ENCODE peak calls at places on chromosome 20, in four cellular contexts. L is HepG2, W is K562, Y is SK-N-SH. D is an unnamed sample.

GRCh38 chr20:6999381-6999780 is 231.9 kb downstream of the BMP2 start:
- DNase-seq in L (no peak), W (no peak), Y (no peak), D (no peak)

GRCh38 chr20:62190639-62191411 is 8.0 kb downstream of the MTG2 start:
- DNase-seq in L (no peak), W (no peak), Y (no peak), D (no peak)

GRCh38 chr20:14882846-14883245 is 545.4 kb upstream of the FLRT3 start:
- DNase-seq in L (no peak), W (no peak), Y (no peak), D (no peak)

GRCh38 chr20:19992996-19993908 is 23.9 kb upstream of the NAA20 start:
- DNase-seq in L (peak), W (no peak), Y (peak), D (peak)

GRCh38 chr20:50266293-50267040 is 75.8 kb downstream of the CEBPB start:
- DNase-seq in L (no peak), W (no peak), Y (no peak), D (no peak)

GRCh38 chr20:3412600-3413392 is 5.3 kb upstream of the DNAAF9 start:
- DNase-seq in L (no peak), W (no peak), Y (no peak), D (no peak)

GRCh38 chr20:58755062-58755697 is 62.6 kb downstream of the NPEPL1 start:
- DNase-seq in L (no peak), W (no peak), Y (no peak), D (no peak)

GRCh38 chr20:5973172-5973571 is 22.7 kb downstream of the MCM8 start:
- DNase-seq in L (no peak), W (no peak), Y (no peak), D (no peak)

GRCh38 chr20:31632503-31633338 is 5.0 kb upstream of the COX4I2 start:
- DNase-seq in L (no peak), W (no peak), Y (no peak), D (no peak)

GRCh38 chr20:31633339-31633914 is 4.3 kb upstream of the COX4I2 start:
- DNase-seq in L (no peak), W (peak), Y (peak), D (no peak)

DNA sequence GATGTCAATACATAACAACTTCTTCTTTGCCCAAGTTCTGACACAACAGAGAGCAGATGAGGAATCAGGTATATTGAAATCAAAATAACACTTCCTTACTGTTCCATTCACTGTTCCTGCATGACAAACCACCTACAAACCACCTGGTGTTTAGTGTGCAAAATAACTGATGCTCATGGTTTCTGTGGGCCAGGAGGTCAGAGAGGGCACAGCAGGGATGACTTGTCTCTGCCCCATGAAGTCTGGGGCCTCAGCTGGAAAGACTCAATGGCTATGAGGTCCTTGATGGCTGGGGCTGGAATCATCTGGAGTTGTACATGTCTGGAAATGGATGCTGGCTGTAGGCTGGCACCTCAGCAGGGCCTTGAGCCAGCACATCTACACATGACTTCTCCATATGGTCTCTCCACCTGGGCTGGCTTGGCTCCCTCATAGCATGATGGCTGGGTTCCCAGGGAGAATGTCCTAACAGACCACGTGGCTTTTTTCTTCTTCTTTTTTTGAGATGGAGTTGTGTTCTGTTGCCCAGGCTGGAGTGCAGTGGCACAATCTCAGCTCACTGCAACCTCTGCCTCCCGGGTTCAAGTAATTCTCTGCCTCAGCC is 7.4 kb upstream of the COX4I2 start:
- DNase-seq in L (no peak), W (no peak), Y (no peak), D (no peak)
- TF ChIP-seq FOXJ3 in L (no peak), W (no peak), Y (no peak), D (no peak)

DNA sequence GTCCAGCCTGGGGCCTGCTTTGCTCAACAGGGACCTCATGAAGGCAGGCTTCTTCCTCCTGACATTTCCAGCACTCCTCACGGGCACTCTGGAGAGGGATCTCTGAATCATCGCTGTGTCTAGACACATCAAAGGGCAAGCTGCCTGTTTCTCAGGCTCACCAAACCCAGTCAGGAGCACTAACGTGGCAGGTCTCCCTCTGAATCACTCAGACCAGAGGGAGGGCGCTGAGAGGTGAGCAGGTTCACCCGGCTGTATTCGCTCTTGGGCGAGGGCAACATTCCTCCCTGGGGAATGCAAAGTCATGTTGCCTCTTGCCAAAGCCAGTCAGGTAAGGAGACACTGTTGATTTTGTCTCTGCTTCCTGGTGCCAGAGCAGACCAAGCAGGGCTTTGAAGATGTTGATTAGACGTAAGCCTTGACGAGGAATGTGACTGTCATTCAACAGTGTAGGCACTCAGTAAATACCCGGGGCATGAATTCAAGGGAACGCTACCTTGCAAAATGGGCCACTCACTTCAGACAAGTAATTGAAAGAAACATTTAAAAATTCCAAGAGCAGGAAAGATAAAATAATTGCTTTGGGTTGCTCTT is 50.1 kb downstream of the CYP24A1 start:
- DNase-seq in L (peak), W (no peak), Y (no peak), D (peak)
- TF ChIP-seq FOXJ3 in L (peak), W (no peak), Y (no peak), D (no peak)

DNA sequence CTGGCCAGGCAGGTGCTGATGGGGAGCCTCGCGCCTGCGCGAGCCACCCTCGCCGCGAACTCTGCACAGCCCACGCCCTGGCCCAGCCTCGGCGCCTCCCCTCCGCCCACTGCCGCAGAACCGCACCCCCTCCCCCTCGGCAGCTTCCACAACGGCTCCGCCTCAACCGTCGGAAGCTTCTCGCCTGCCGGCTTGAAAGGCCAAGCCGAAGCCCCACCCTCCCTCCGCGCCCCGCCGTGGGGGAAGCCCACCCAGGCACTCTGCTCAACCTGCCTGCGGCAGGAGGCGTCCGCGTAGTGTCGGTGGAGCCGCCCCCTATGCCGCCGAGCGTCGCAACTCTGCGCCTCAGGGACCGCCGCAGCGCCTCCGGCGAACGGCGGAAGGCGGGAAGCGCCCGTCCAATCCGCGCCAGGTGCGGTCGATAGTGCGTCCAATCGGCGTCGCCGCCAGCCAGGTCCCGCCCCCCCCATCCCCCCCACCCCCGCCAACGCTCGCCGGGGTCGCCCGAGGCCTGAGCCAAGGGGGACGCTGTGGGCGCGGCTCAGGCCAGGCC is at the start of gene SYCP2:
- DNase-seq in L (no peak), W (peak), Y (peak), D (no peak)
- TF ChIP-seq FOXJ3 in L (no peak), W (no peak), Y (no peak), D (no peak)

GRCh38 chr20:38353298-38353697 is 7.0 kb downstream of the LBP start:
- DNase-seq in L (no peak), W (no peak), Y (no peak), D (no peak)

GRCh38 chr20:38354227-38354626 is 7.9 kb downstream of the LBP start:
- DNase-seq in L (no peak), W (no peak), Y (no peak), D (no peak)

GRCh38 chr20:38358500-38358998 is 12.3 kb downstream of the LBP start:
- DNase-seq in L (no peak), W (no peak), Y (no peak), D (no peak)

GRCh38 chr20:38355161-38356012 is 9.1 kb downstream of the LBP start:
- DNase-seq in L (no peak), W (no peak), Y (no peak), D (peak)

DNA sequence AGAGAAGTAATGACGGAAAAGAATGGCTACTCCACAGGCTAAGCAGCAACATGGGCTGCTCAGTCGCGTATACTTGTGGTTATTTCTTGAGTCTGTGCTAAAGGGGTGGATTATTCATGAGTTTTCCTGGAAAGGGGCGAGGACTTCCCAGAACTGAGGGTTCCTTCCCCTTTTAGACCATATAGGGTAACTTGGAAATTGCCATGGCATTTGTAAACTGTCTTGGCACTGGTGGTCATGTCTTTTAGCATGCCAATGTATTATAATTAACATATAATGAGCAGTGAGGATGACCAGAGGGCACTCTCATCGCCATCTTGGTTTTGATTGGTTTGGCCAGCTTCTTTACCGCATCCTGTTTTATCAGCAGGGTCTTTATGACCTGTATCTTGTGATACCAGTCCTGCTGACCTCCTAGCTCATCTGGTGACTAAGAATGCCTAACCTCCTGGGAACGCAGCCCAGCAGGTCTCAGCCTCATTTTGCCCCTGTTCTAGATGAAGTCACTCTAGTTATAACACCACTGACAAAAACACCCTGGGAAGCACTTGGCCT is 11.4 kb downstream of the LBP start:
- DNase-seq in L (no peak), W (no peak), Y (no peak), D (no peak)
- TF ChIP-seq FOXJ3 in L (no peak), W (no peak), Y (no peak), D (no peak)

DNA sequence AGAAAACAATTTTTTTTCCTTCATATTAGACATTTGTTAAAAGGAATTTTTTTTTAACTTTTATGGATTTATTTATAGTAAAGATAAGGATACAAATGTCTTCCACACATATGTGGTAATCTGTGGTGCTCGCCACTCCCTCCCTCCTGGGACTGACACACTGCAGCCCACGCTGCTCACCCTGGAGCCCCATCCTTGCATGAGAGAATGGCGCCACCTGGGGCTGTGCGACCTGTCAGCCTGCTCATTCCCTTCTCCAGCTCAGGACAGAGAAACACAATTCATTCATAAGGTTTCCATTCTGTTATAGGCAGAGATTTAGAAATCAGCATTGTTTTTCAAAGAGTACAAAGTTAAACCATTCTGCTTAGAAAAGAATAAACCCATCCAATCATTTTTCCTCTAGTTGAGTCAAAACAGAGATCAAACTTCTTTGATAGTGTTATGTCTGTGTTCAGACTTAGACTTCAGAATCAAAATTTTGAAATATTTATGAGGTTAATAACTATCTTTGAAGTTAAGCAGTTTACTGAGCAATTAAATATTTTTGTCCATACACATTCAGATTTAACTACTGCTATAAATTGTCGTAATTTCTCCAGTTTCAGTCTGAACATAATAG is 42.8 kb upstream of the DYNLRB1 start:
- DNase-seq in L (peak), W (peak), Y (peak), D (peak)
- TF ChIP-seq FOXJ3 in L (no peak), W (no peak), Y (no peak), D (no peak)

DNA sequence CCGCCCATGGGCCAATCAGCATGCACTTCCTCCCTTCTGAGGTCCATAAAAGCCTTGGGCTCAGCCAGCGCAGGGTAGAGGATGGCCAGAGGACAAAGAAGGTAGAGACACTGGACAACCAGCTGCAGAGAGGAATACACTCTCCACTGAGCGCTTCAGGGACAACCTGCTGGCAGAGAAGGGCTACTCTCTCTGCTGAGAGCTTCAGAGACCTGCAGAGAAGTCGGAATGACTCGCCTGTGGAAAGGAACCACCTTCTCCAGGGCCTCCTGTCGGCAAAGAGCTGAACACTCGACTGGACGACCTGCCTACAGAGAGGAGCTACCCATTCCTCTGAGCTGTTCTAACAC is 31.4 kb upstream of the SLA2 start:
- DNase-seq in L (no peak), W (no peak), Y (no peak), D (no peak)
- TF ChIP-seq FOXJ3 in L (no peak), W (no peak), Y (no peak), D (no peak)

DNA sequence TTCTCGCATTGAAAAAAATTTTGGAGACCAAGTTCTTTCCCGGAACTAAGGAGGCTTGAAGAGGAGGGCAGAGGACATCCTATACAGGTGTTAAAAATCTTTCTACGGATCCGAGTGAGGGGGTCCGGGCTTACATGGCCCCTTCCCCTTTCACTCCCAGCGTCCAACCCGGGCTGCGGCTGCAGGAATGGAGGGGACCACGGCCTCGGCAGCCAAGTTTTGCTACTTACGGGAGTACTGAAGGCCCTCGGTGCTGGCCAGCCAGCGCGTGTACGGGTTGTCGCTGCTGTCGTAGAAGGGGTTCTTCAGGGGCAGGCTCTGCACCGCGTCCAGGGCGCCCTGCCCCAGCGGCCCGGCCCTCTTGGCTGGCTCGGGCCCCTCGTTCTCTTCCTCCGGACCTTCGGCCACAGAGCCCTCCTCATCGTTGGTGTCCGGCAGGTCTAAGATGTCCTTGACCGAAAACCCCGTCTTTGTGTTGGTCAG is 642 bp downstream of the NKX2-2 start:
- DNase-seq in L (no peak), W (no peak), Y (peak), D (peak)
- TF ChIP-seq FOXJ3 in L (no peak), W (no peak), Y (no peak), D (no peak)

GRCh38 chr20:48761023-48761785 is 66.6 kb downstream of the PREX1 start:
- DNase-seq in L (no peak), W (no peak), Y (no peak), D (no peak)
- TF ChIP-seq FOXJ3 in L (no peak), W (no peak), Y (no peak), D (no peak)

DNA sequence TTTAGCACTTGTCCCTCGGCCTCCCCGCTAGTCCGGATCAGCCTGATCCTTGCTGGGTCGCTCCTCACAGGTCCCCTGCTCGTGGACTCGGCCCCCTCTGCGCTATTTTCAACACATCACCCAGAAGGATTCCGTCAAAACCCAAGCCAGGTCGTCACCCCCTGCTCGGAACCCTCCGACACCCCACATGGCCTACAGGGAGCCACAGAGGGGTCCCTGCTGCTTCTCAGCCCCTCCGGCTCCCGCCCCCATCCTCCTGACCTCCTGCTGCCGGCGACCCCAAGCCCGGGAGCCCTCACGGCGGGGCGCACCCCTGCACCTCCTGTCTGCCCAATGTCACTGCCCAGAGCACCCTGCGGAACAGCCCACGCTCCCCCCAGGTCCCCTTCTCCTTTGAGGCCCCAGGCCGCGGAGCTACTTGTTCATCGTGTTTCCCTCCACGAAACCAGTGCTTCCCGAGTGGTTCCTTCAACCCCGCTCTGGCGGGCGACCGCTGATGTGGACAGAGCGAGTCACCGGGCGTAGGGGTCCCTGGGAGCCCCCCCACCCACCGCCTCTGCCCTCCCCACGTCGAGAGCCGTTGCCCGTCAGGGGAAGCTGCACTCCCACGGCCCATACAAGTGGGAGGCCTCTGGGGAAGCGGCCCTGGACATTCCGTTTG is 638 bp upstream of the MYL9 start:
- DNase-seq in L (no peak), W (no peak), Y (no peak), D (no peak)
- TF ChIP-seq FOXJ3 in L (no peak), W (no peak), Y (no peak), D (no peak)